ENCODE peak calls at places on chromosomes 6 and 20, in seven cellular contexts. O is GM23338, J is PC-3, Q is HCT116, C is neural progenitor cell, G is MM.1S, I is hepatocyte. T is an unnamed sample.
A peak's percentile ranks its signal among the peaks of the same experiment; 100 is the strongest.

GRCh38 chr20:46040902-46041535 is 12.0 kb downstream of the SLC12A5 start:
- DNase-seq in G (peak; percentile 46), O (peak; percentile 88), J (peak; percentile 67), Q (no peak), I (peak; percentile 79), C (peak; percentile 92), T (peak; percentile 50)

GRCh38 chr6:14727494-14728395 is 518.1 kb upstream of the JARID2 start:
- DNase-seq in Q (no peak), G (no peak), I (no peak), J (no peak), O (no peak), C (no peak), T (no peak)

GRCh38 chr20:44615876-44616603 is 33.7 kb downstream of the PKIG start:
- DNase-seq in I (no peak), Q (no peak), O (peak; percentile 26), J (no peak), C (no peak), G (no peak), T (no peak)

GRCh38 chr6:137315081-137315480 is 95.9 kb upstream of the IFNGR1 start:
- DNase-seq in G (no peak), I (no peak), Q (no peak), J (no peak), O (peak; percentile 17), C (no peak), T (no peak)

GRCh38 chr20:16553684-16554083 is 19.6 kb downstream of the KIF16B start:
- DNase-seq in G (no peak), J (no peak), O (no peak), Q (no peak), C (no peak), I (no peak), T (no peak)

GRCh38 chr20:19408971-19409370 is 196.5 kb downstream of the SLC24A3 start:
- DNase-seq in G (no peak), O (no peak), J (no peak), Q (no peak), I (no peak), C (no peak), T (no peak)

GRCh38 chr6:43199912-43200311 is 17.9 kb downstream of the CUL9 start:
- DNase-seq in J (no peak), I (no peak), G (no peak), O (no peak), Q (no peak), C (no peak), T (no peak)

GRCh38 chr20:50805349-50805684 is 10.5 kb downstream of the BCAS4 start:
- DNase-seq in J (no peak), C (no peak), O (no peak), Q (no peak), I (no peak), G (no peak), T (no peak)

GRCh38 chr6:146904596-146904995 is 299.6 kb upstream of the STXBP5 start:
- DNase-seq in Q (no peak), C (no peak), I (no peak), J (no peak), G (no peak), O (no peak), T (peak; percentile 9)

GRCh38 chr6:31556312-31556711 is 8.9 kb downstream of the NFKBIL1 start:
- DNase-seq in J (no peak), O (no peak), G (no peak), I (no peak), Q (no peak), C (no peak), T (no peak)

GRCh38 chr20:39706089-39706721 is 744.1 kb downstream of the DHX35 start:
- DNase-seq in G (no peak), J (no peak), I (peak; percentile 60), C (no peak), O (no peak), Q (no peak), T (no peak)

GRCh38 chr6:170188571-170189001 is 102.3 kb downstream of the DLL1 start:
- DNase-seq in Q (no peak), G (no peak), O (no peak), J (no peak), C (no peak), I (no peak), T (no peak)

GRCh38 chr20:41428285-41428684 is 61.7 kb upstream of the EMILIN3 start:
- DNase-seq in I (peak; percentile 66), O (no peak), G (no peak), J (peak; percentile 54), C (no peak), Q (peak; percentile 19), T (peak; percentile 15)

GRCh38 chr6:158222066-158222465 is 53.9 kb downstream of the GTF2H5 start:
- DNase-seq in Q (no peak), C (no peak), O (no peak), J (no peak), I (no peak), G (no peak), T (no peak)

GRCh38 chr6:33958208-33958862 is 154.5 kb upstream of the MLN start:
- DNase-seq in C (peak; percentile 77), O (peak; percentile 87), J (peak; percentile 4), Q (no peak), I (peak; percentile 32), G (no peak), T (peak; percentile 8)

GRCh38 chr20:24646331-24646730 is 176.9 kb downstream of the SYNDIG1 start:
- DNase-seq in O (no peak), Q (no peak), G (no peak), J (no peak), I (no peak), C (no peak), T (no peak)
- TF ChIP-seq EZH2phosphoT487 in O (no peak), Q (no peak), G (no peak), J (no peak), I (no peak), C (no peak), T (no peak)

DNA sequence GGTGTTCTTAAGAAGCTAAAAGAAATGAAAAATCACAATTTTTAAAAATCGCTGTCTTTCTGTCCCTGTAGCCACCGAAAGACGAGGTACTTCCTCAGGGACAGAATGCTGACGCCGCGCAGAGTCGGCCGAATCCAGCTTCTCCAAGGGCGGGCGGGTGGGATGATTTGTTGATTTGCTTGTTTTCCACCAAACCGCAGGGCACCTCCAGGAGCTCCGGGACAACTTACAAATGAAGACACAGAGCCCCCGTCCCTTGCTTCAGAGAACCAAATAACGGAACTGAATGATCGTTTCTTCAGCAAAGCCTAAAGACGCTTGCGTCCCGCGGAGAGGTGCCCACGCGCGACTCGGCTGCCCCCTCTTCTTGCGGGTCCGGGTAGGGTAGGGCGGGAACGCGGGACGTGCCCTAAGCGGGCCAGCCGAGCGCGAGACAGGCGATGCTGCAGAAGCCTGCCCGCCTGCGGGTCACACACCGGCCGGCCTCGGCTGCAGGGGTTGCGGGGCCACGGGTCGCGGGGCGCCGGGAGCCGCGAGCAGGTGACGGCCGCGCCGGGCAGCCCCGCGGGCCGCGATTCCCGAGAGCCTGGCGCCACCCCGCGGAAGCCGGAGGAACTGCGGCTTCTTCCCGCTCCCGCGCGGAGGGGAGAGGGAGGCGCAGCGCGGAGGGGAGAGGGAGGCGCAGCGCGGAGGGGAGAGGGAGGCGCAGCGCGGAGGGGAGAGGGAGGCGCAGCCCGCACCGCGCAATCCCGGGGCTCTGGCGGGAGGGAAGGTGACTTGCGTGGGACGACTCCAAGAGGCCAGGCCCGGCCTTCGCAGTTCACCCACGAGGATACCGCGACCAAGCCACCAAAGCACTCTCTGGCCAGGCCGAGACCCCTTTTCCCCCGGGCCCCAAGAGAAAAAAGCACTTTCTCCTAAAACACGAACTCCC is 7.7 kb upstream of the FOXF2 start:
- DNase-seq in Q (no peak), O (peak; percentile 73), I (peak; percentile 76), J (peak; percentile 68), C (peak; percentile 86), G (peak; percentile 23), T (peak; percentile 63)
- TF ChIP-seq EZH2 in Q (no peak), O (no peak), I (peak; percentile 19), J (peak; percentile 17), C (peak; percentile 56), G (no peak), T (no peak)

DNA sequence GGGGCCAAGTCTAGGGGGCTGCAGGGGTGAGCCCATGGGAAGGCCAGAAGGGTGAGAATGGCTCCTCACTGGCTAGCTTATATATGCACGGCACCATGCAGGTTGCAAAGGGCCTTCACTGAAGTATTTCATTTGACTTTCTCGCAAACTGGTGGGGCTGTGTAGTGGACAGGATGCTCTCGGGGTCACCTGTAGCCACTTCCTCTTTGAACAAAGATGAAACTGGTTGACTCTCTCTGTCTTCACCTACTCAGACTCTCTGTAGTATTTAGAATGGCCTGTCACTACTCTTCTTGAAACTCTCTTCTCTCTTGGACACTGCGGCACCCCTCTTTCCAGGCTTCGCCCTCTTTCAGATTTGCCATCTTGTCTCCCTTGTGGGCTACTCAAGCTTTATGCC is 560.5 kb downstream of the PKHD1 start:
- DNase-seq in C (no peak), G (no peak), O (no peak), I (no peak), J (no peak), Q (no peak), T (no peak)
- H3K4me3 ChIP-seq in C (no peak overlapping the region), G (no peak overlapping the region), O (no peak overlapping the region), I (no peak overlapping the region), J (no peak overlapping the region), Q (no peak overlapping the region), T (no peak overlapping the region)

GRCh38 chr20:35000922-35001595 is 45.4 kb downstream of the MYH7B start:
- DNase-seq in G (no peak), Q (no peak), O (no peak), J (no peak), I (no peak), C (no peak), T (no peak)
- TF ChIP-seq EZH2phosphoT487 in G (no peak), Q (no peak), O (no peak), J (no peak), I (no peak), C (no peak), T (no peak)

GRCh38 chr6:116431964-116432595 is 29.1 kb upstream of the CALHM6 start:
- DNase-seq in C (no peak), Q (no peak), I (no peak), O (peak; percentile 77), G (no peak), J (no peak), T (no peak)
- TF ChIP-seq EZH2 in C (no peak), Q (no peak), I (no peak), O (no peak), G (no peak), J (no peak), T (no peak)

GRCh38 chr20:57390604-57391438 is at the start of gene RBM38:
- DNase-seq in O (peak; percentile 81), J (peak; percentile 90), G (peak; percentile 80), C (peak; percentile 90), Q (peak; percentile 19), I (peak; percentile 91), T (peak; percentile 87)

GRCh38 chr20:57387463-57387862 is 3.7 kb upstream of the RBM38 start:
- DNase-seq in C (no peak), I (no peak), Q (no peak), O (no peak), G (peak; percentile 5), J (no peak), T (no peak)

GRCh38 chr20:57387945-57388351 is 3.2 kb upstream of the RBM38 start:
- DNase-seq in Q (no peak), I (no peak), J (no peak), G (peak; percentile 2), O (no peak), C (no peak), T (no peak)

GRCh38 chr20:57389695-57390603 is 1.2 kb upstream of the RBM38 start:
- DNase-seq in Q (no peak), I (no peak), O (peak; percentile 60), G (no peak), J (no peak), C (peak; percentile 48), T (no peak)

GRCh38 chr20:57388953-57389694 is 2.1 kb upstream of the RBM38 start:
- DNase-seq in Q (peak; percentile 26), J (peak; percentile 89), C (peak; percentile 86), G (peak; percentile 81), I (peak; percentile 92), O (peak; percentile 80), T (peak; percentile 78)
- H3K4me3 ChIP-seq in Q (peak overlapping the region; percentile 50), J (peak overlapping the region; percentile 58), C (peak overlapping the region; percentile 30), G (peak overlapping the region; percentile 62), I (peak overlapping the region; percentile 21), O (peak overlapping the region; percentile 71), T (peak overlapping the region; percentile 58)